ENCODE peak calls at places on chromosomes 7 and 10, in seven cellular contexts. O is ascending aorta, V is osteocyte, Z is uterus, Y is bronchial epithelial cell, T is ovary, B is PC-9. S is an unnamed sample.

GRCh38 chr10:29539398-29539797 is 95.4 kb downstream of the SVIL start:
- DNase-seq in B (no peak), O (no peak), T (no peak), V (peak; percentile 38), Z (no peak), Y (no peak), S (no peak)

GRCh38 chr7:3568516-3568915 is 267.5 kb downstream of the SDK1 start:
- DNase-seq in V (no peak), B (no peak), Z (no peak), O (no peak), T (no peak), Y (no peak), S (no peak)

GRCh38 chr10:110783509-110784103 is 88.1 kb upstream of the PDCD4 start:
- DNase-seq in Z (no peak), V (no peak), Y (no peak), T (no peak), O (no peak), B (no peak), S (no peak)

GRCh38 chr10:87585565-87586514 is 73.8 kb upstream of the PAPSS2 start:
- DNase-seq in B (peak; percentile 25), V (no peak), T (no peak), Z (no peak), O (no peak), Y (peak; percentile 92), S (no peak)

GRCh38 chr7:105788356-105788755 is 88.0 kb downstream of the ATXN7L1 start:
- DNase-seq in V (no peak), Y (no peak), O (no peak), Z (no peak), B (no peak), T (no peak), S (no peak)

GRCh38 chr7:28417321-28417940 is 5.1 kb downstream of the CREB5 start:
- DNase-seq in O (no peak), Y (no peak), V (no peak), T (no peak), B (no peak), Z (no peak), S (no peak)

GRCh38 chr10:1015688-1016087 is 10.0 kb downstream of the IDI2 start:
- DNase-seq in Y (no peak), V (peak; percentile 70), B (no peak), O (no peak), T (no peak), Z (no peak), S (no peak)

GRCh38 chr7:66912195-66912594 is 8.8 kb upstream of the TMEM248 start:
- DNase-seq in Y (no peak), T (no peak), V (no peak), Z (no peak), O (no peak), B (no peak), S (no peak)

GRCh38 chr7:116576350-116577319 is 51.8 kb downstream of the CAV1 start:
- DNase-seq in Z (no peak), O (peak; percentile 92), V (no peak), Y (peak; percentile 93), T (no peak), B (peak; percentile 51), S (no peak)

GRCh38 chr10:97412891-97413304 is 11.8 kb upstream of the RRP12 start:
- DNase-seq in V (no peak), T (no peak), Z (no peak), O (no peak), Y (peak; percentile 99), B (peak; percentile 47), S (no peak)

GRCh38 chr10:29981510-29981909 is 77.9 kb downstream of the JCAD start:
- DNase-seq in Z (no peak), B (no peak), T (no peak), V (no peak), O (peak; percentile 38), Y (no peak), S (no peak)

DNA sequence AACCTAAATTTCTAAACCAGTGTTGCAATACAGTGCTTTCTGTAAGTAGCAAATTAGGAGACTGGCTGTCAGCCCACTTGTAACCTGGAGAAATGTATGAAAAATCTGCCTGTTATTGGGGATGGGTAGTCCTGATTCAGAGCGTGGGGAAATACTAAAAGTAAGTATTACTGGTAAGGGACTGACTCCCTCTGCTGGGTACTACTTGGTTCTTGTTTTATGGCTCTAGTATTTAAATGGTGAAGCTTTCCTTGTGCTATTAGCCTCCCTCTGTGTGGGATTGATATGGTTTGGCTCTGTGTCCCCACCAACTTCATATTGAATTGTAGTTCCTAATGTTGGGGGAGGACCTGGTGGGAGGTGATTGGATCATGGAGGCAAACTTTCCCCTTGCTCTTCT is 886.1 kb downstream of the SORCS1 start:
- DNase-seq in Y (no peak), T (no peak), B (no peak), Z (no peak), V (no peak), O (no peak), S (no peak)
- TF ChIP-seq CTCF in Y (no peak), T (no peak), B (no peak), Z (no peak), V (no peak), O (no peak), S (peak; percentile 27)

GRCh38 chr7:2141656-2142055 is 91.1 kb downstream of the MAD1L1 start:
- DNase-seq in Y (no peak), Z (no peak), V (no peak), T (no peak), B (no peak), O (no peak), S (no peak)
- TF ChIP-seq CTCF in Y (peak; percentile 1), Z (no peak), V (no peak), T (no peak), B (no peak), O (no peak), S (no peak)

DNA sequence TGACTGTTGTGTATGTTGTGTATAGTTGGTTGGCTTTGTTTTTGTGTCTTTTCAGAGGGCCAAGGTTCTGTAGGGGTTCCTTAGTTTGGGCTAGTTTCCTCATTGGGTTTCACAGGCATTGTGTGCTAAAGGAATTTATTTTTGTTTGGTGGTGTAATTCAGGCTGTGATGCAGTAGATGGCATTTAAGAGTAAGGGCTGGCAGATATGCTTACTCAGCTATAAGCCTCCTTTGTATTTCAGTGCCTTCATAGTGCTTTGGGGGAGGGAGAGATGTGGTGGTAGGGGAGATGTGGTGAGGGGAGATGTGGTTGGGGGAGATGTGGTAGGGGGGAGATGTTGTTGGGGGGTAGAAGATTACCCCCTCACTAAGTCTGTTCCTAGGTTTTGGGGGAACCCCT is 91.7 kb downstream of the SLC25A40 start:
- DNase-seq in V (no peak), B (no peak), O (no peak), Y (peak; percentile 4), Z (no peak), T (no peak), S (no peak)
- TF ChIP-seq CTCF in V (no peak), B (no peak), O (no peak), Y (peak; percentile 8), Z (no peak), T (no peak), S (no peak)

GRCh38 chr10:43263551-43264323 is 3.1 kb downstream of the RASGEF1A start:
- DNase-seq in V (peak; percentile 81), B (peak; percentile 29), Y (no peak), Z (no peak), O (no peak), T (no peak), S (peak; percentile 66)

GRCh38 chr10:43264987-43265798 is 1.7 kb downstream of the RASGEF1A start:
- DNase-seq in Y (no peak), V (peak; percentile 84), O (no peak), T (no peak), B (no peak), Z (no peak), S (peak; percentile 42)

GRCh38 chr10:43267811-43268210 is 946 bp upstream of the RASGEF1A start:
- DNase-seq in B (no peak), V (peak; percentile 73), Z (no peak), Y (no peak), O (no peak), T (no peak), S (no peak)

GRCh38 chr10:43264324-43264986 is 2.4 kb downstream of the RASGEF1A start:
- DNase-seq in Y (no peak), T (no peak), B (no peak), V (peak; percentile 77), Z (no peak), O (no peak), S (no peak)

GRCh38 chr10:43265799-43266721 is 805 bp downstream of the RASGEF1A start:
- DNase-seq in B (peak; percentile 66), O (no peak), Y (no peak), T (no peak), V (peak; percentile 81), Z (no peak), S (peak; percentile 68)
- TF ChIP-seq CTCF in B (peak; percentile 71), O (no peak), Y (peak; percentile 53), T (no peak), V (no peak), Z (peak; percentile 7), S (peak; percentile 47)

GRCh38 chr10:22245567-22245966 is 27.8 kb upstream of the EBLN1 start:
- DNase-seq in O (no peak), T (no peak), V (no peak), B (no peak), Y (peak; percentile 32), Z (no peak), S (no peak)

GRCh38 chr10:22244001-22244400 is 26.2 kb upstream of the EBLN1 start:
- DNase-seq in O (no peak), Z (no peak), T (no peak), B (no peak), V (no peak), Y (no peak), S (no peak)

GRCh38 chr10:22243321-22243720 is 25.5 kb upstream of the EBLN1 start:
- DNase-seq in Z (no peak), B (no peak), Y (peak; percentile 13), T (no peak), V (no peak), O (no peak), S (no peak)

GRCh38 chr10:22246680-22247391 is 29.0 kb upstream of the EBLN1 start:
- DNase-seq in T (no peak), V (no peak), B (no peak), O (no peak), Y (peak; percentile 99), Z (no peak), S (no peak)

DNA sequence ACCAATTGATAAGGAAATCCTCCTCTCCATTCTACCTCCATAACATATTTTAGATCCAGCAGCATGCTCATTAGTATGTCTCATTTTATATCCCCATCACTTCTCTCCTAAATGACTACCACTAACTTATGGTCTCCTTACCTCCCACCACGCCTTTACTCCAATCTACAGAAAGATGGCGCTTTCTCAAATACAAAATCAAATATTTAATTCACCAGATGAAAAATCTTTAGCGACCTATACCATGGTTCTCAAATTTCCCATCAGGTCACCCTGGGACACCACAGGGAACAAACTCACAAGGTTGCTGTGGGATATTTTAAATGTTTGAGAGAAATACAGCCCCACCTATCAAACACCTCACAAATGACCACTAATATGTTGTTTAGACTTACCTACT is 27.0 kb upstream of the EBLN1 start:
- DNase-seq in Z (no peak), V (no peak), B (no peak), O (no peak), Y (no peak), T (no peak), S (no peak)
- TF ChIP-seq CTCF in Z (no peak), V (no peak), B (no peak), O (no peak), Y (no peak), T (no peak), S (no peak)